ENCODE peak calls at places on chromosomes 11 and 22, in eight cellular contexts. J is WTC11; I is glutamatergic neuron; O is stimulated activated CD4-positive, alpha-beta T cell treated with anti-CD3 and anti-CD28 coated beads, Interleukin-1b, Interleukin-23, amount 100 ng/mL, for 24 hours; E is stimulated activated naive CD4-positive, alpha-beta T cell; L is left ventricle myocardium superior; Z is GM04503; P is GF-D8. R is an unnamed sample.

GRCh38 chr11:2886191-2886894 is 768 bp upstream of the CDKN1C start:
- DNase-seq in J (peak; percentile 62), I (peak; percentile 75), O (no peak), E (peak; percentile 49), L (peak; percentile 72), Z (no peak), P (no peak), R (no peak)

GRCh38 chr11:3959015-3959917 is 103.8 kb downstream of the STIM1 start:
- DNase-seq in J (no peak), I (no peak), O (no peak), E (no peak), L (no peak), Z (peak; percentile 72), P (no peak), R (peak; percentile 55)

GRCh38 chr22:35430897-35431322 is 31.0 kb downstream of the MCM5 start:
- DNase-seq in J (peak; percentile 93), I (peak; percentile 96), O (peak; percentile 47), E (peak; percentile 62), L (peak; percentile 93), Z (peak; percentile 69), P (no peak), R (peak; percentile 68)

GRCh38 chr11:26827567-26828037 is 105.7 kb upstream of the SLC5A12 start:
- DNase-seq in J (no peak), I (peak; percentile 12), O (no peak), E (no peak), L (no peak), Z (no peak), P (no peak), R (no peak)

GRCh38 chr11:62105611-62106245 is 18.1 kb upstream of the INCENP start:
- DNase-seq in J (no peak), I (no peak), O (no peak), E (no peak), L (no peak), Z (no peak), P (no peak), R (no peak)

GRCh38 chr11:86678823-86679222 is 6.4 kb upstream of the ME3 start:
- DNase-seq in J (no peak), I (no peak), O (no peak), E (no peak), L (no peak), Z (no peak), P (no peak), R (peak; percentile 59)

GRCh38 chr11:112519749-112520148 is 259.1 kb upstream of the PLET1 start:
- DNase-seq in J (no peak), I (no peak), O (no peak), E (no peak), L (no peak), Z (no peak), P (no peak), R (no peak)

GRCh38 chr22:46292173-46292572 is 4.5 kb upstream of the GTSE1 start:
- DNase-seq in J (no peak), I (no peak), O (no peak), E (no peak), L (no peak), Z (no peak), P (no peak), R (no peak)

GRCh38 chr11:17572359-17572690 is 25.3 kb downstream of the OTOG start:
- DNase-seq in J (no peak), I (no peak), O (no peak), E (no peak), L (no peak), Z (no peak), P (no peak), R (no peak)

GRCh38 chr22:49026476-49027121 is 801.1 kb downstream of the BRD1 start:
- DNase-seq in J (peak; percentile 55), I (no peak), O (no peak), E (no peak), L (peak; percentile 16), Z (no peak), P (no peak), R (no peak)

GRCh38 chr22:38792833-38793232 is 1.1 kb downstream of the DNAL4 start:
- DNase-seq in J (no peak), I (no peak), O (no peak), E (no peak), L (no peak), Z (no peak), P (no peak), R (no peak)

GRCh38 chr22:18110194-18110943 is at the start of gene TUBA8:
- DNase-seq in J (peak; percentile 66), I (peak; percentile 62), O (no peak), E (no peak), L (peak; percentile 78), Z (no peak), P (no peak), R (no peak)

GRCh38 chr22:37354271-37355069 is 72.2 kb downstream of the CYTH4 start:
- DNase-seq in J (no peak), I (no peak), O (no peak), E (no peak), L (no peak), Z (no peak), P (no peak), R (no peak)

GRCh38 chr22:32800158-32800557 is 1.3 kb upstream of the TIMP3 start:
- DNase-seq in J (no peak), I (no peak), O (no peak), E (no peak), L (peak; percentile 70), Z (no peak), P (no peak), R (no peak)

GRCh38 chr11:26063915-26064314 is 268.0 kb upstream of the ANO3 start:
- DNase-seq in J (no peak), I (no peak), O (no peak), E (no peak), L (no peak), Z (no peak), P (no peak), R (no peak)

GRCh38 chr22:49420651-49421050 is 407.0 kb downstream of the BRD1 start:
- DNase-seq in J (no peak), I (no peak), O (no peak), E (no peak), L (no peak), Z (no peak), P (no peak), R (no peak)

GRCh38 chr22:26066534-26066933 is 102.7 kb upstream of the SEZ6L start:
- DNase-seq in J (peak; percentile 34), I (peak; percentile 21), O (no peak), E (no peak), L (no peak), Z (no peak), P (no peak), R (no peak)

GRCh38 chr11:1916132-1916985 is 3.1 kb upstream of the TNNT3 start:
- DNase-seq in J (no peak), I (no peak), O (no peak), E (no peak), L (no peak), Z (no peak), P (no peak), R (no peak)

GRCh38 chr22:20015187-20015625 is 1.4 kb downstream of the ARVCF start:
- DNase-seq in J (no peak), I (no peak), O (no peak), E (no peak), L (peak; percentile 26), Z (no peak), P (no peak), R (no peak)

GRCh38 chr22:49881856-49882255 is 28.2 kb downstream of the ZBED4 start:
- DNase-seq in J (no peak), I (no peak), O (no peak), E (no peak), L (no peak), Z (no peak), P (no peak), R (no peak)

GRCh38 chr22:23536821-23537345 is 43.2 kb downstream of the IGLL1 start:
- DNase-seq in J (no peak), I (no peak), O (no peak), E (no peak), L (no peak), Z (no peak), P (no peak), R (no peak)

GRCh38 chr11:77019976-77020591 is 14.1 kb upstream of the B3GNT6 start:
- DNase-seq in J (no peak), I (no peak), O (no peak), E (no peak), L (no peak), Z (peak; percentile 3), P (no peak), R (no peak)

GRCh38 chr11:79062814-79063762 is 377.7 kb downstream of the TENM4 start:
- DNase-seq in J (peak; percentile 62), I (peak; percentile 69), O (no peak), E (no peak), L (no peak), Z (no peak), P (no peak), R (no peak)

GRCh38 chr11:61793084-61793828 is 545 bp downstream of the FEN1 start:
- DNase-seq in J (no peak), I (no peak), O (no peak), E (no peak), L (no peak), Z (no peak), P (no peak), R (no peak)

GRCh38 chr22:30202531-30203006 is 44.0 kb downstream of the LIF start:
- DNase-seq in J (no peak), I (no peak), O (no peak), E (no peak), L (peak; percentile 42), Z (peak; percentile 49), P (no peak), R (peak; percentile 31)

GRCh38 chr11:118789501-118790356 is 1.2 kb downstream of the DDX6 start:
- DNase-seq in J (no peak), I (no peak), O (no peak), E (no peak), L (no peak), Z (no peak), P (peak; percentile 38), R (no peak)

GRCh38 chr22:46110215-46110614 is 40.1 kb upstream of the PPARA start:
- DNase-seq in J (peak; percentile 44), I (no peak), O (no peak), E (no peak), L (peak; percentile 64), Z (no peak), P (no peak), R (no peak)

GRCh38 chr11:11909727-11910126 is 68.0 kb downstream of the USP47 start:
- DNase-seq in J (no peak), I (no peak), O (no peak), E (no peak), L (no peak), Z (no peak), P (no peak), R (peak; percentile 58)

GRCh38 chr22:30031328-30031727 is 48.9 kb upstream of the HORMAD2 start:
- DNase-seq in J (no peak), I (no peak), O (no peak), E (no peak), L (no peak), Z (no peak), P (no peak), R (no peak)

GRCh38 chr11:65132238-65132987 is 1.9 kb downstream of the SYVN1 start:
- DNase-seq in J (no peak), I (no peak), O (no peak), E (no peak), L (no peak), Z (no peak), P (no peak), R (no peak)

GRCh38 chr11:34641456-34641855 is 20.6 kb downstream of the EHF start:
- DNase-seq in J (no peak), I (no peak), O (no peak), E (no peak), L (no peak), Z (no peak), P (no peak), R (no peak)

GRCh38 chr11:404551-405264 is 10.1 kb downstream of the SIGIRR start:
- DNase-seq in J (peak; percentile 10), I (no peak), O (no peak), E (no peak), L (no peak), Z (no peak), P (no peak), R (no peak)

GRCh38 chr11:115161876-115162275 is 342.3 kb downstream of the CADM1 start:
- DNase-seq in J (no peak), I (peak; percentile 15), O (no peak), E (no peak), L (no peak), Z (no peak), P (no peak), R (no peak)

GRCh38 chr11:74953448-74953847 is 4.4 kb downstream of the SPCS2 start:
- DNase-seq in J (no peak), I (no peak), O (no peak), E (no peak), L (no peak), Z (no peak), P (no peak), R (no peak)

R was measured in AG04449.